ENCODE peak calls at places on chromosomes 16 and 17, in nine cellular contexts. K, O, D, V, J, M, A, E and Y are unnamed samples. For H3K4me1, the result is how much of the 10 kb centered on the place peaks cover.

GRCh38 chr16:82891918-82892317 is 265.1 kb downstream of the CDH13 start:
- DNase-seq in K (no peak), O (no peak), D (no peak), V (no peak), J (no peak), M (no peak), A (no peak), E (no peak), Y (no peak)

GRCh38 chr16:55370762-55371482 is 46.9 kb downstream of the IRX6 start:
- DNase-seq in K (peak), O (peak), D (peak), V (peak), J (peak), M (peak), A (peak), E (peak), Y (peak)

GRCh38 chr16:57166951-57167350 is 18.9 kb downstream of the PSME3IP1 start:
- DNase-seq in K (no peak), O (no peak), D (no peak), V (peak), J (peak), M (no peak), A (no peak), E (peak), Y (no peak)

GRCh38 chr17:63917646-63918045 is 993 bp downstream of the GH1 start:
- DNase-seq in K (no peak), O (no peak), D (no peak), V (no peak), J (no peak), M (no peak), A (no peak), E (no peak), Y (no peak)

GRCh38 chr17:29699283-29699682 is 76.6 kb upstream of the CORO6 start:
- DNase-seq in K (no peak), O (no peak), D (no peak), V (peak), J (no peak), M (no peak), A (no peak), E (no peak), Y (no peak)

GRCh38 chr16:61937646-61938045 is 98.6 kb downstream of the CDH8 start:
- DNase-seq in K (peak), O (no peak), D (no peak), V (no peak), J (no peak), M (no peak), A (no peak), E (no peak), Y (no peak)

GRCh38 chr17:77656054-77656453 is 302.4 kb upstream of the TNRC6C start:
- DNase-seq in K (no peak), O (no peak), D (no peak), V (no peak), J (no peak), M (peak), A (no peak), E (no peak), Y (no peak)

GRCh38 chr16:58038219-58038641 is 12.7 kb downstream of the MMP15 start:
- DNase-seq in K (no peak), O (no peak), D (no peak), V (no peak), J (no peak), M (no peak), A (peak), E (no peak), Y (no peak)

GRCh38 chr17:78817123-78817522 is 23.5 kb downstream of the USP36 start:
- DNase-seq in K (peak), O (no peak), D (no peak), V (no peak), J (no peak), M (peak), A (peak), E (no peak), Y (peak)

GRCh38 chr16:88468289-88469129 is 15.4 kb downstream of the ZFPM1 start:
- DNase-seq in K (peak), O (peak), D (peak), V (no peak), J (peak), M (no peak), A (no peak), E (no peak), Y (no peak)

GRCh38 chr17:64783556-64784352 is 121.6 kb upstream of the SMURF2 start:
- DNase-seq in K (no peak), O (no peak), D (no peak), V (no peak), J (no peak), M (no peak), A (peak), E (no peak), Y (peak)

GRCh38 chr17:20009302-20010098 is at the start of gene SPECC1:
- DNase-seq in K (peak), O (no peak), D (peak), V (peak), J (peak), M (peak), A (peak), E (peak), Y (peak)

GRCh38 chr16:57735755-57736418 is at the start of gene KATNB1:
- DNase-seq in K (no peak), O (peak), D (no peak), V (no peak), J (no peak), M (no peak), A (peak), E (no peak), Y (no peak)

GRCh38 chr16:17440131-17440530 is 30.6 kb downstream of the XYLT1 start:
- DNase-seq in K (no peak), O (no peak), D (no peak), V (no peak), J (no peak), M (no peak), A (no peak), E (no peak), Y (no peak)

GRCh38 chr16:5845046-5845445 is 747.5 kb upstream of the EEF2KMT start:
- DNase-seq in K (no peak), O (no peak), D (no peak), V (no peak), J (no peak), M (no peak), A (no peak), E (no peak), Y (no peak)

DNA sequence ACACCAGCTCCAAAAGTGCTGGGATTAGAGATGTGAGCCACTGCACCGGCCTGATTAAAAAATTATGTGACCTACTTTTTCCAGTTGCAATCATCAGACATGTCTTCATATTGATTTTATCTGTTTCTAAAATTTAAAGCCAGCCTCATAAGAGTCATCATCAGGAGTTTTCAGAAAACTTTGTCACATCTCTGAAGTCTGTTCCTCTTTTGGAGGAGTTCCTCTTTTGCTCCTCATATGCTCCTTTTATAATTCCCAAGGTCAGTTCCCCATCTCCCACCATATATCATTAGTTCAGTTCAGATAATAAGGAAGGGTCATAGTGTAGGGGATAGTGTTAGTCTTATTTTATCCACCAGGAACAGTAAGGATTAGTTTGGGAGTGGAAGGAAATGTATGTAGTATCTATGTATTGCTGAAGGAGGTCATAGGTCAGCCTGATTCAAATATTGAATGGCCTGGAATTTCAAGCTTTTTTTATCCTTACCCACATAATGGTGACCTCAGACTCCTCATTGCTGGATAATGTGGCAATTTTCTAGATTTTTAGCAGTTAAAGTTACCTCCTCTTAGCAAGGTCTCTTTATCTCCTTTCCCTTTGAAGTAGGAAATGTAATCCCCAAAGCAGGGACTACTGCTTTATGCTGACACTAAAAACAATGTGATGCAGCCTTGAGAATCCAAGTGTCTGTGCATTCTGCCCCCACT is 13.8 kb upstream of the DUSP14 start:
- DNase-seq in K (no peak), O (no peak), D (no peak), V (no peak), J (no peak), M (no peak), A (no peak), E (no peak), Y (no peak)
- H3K4me1 ChIP-seq in K (under half), O (under half), D (under half), V (under half), J (under half), M (under half), A (under half), E (under half), Y (under half)

DNA sequence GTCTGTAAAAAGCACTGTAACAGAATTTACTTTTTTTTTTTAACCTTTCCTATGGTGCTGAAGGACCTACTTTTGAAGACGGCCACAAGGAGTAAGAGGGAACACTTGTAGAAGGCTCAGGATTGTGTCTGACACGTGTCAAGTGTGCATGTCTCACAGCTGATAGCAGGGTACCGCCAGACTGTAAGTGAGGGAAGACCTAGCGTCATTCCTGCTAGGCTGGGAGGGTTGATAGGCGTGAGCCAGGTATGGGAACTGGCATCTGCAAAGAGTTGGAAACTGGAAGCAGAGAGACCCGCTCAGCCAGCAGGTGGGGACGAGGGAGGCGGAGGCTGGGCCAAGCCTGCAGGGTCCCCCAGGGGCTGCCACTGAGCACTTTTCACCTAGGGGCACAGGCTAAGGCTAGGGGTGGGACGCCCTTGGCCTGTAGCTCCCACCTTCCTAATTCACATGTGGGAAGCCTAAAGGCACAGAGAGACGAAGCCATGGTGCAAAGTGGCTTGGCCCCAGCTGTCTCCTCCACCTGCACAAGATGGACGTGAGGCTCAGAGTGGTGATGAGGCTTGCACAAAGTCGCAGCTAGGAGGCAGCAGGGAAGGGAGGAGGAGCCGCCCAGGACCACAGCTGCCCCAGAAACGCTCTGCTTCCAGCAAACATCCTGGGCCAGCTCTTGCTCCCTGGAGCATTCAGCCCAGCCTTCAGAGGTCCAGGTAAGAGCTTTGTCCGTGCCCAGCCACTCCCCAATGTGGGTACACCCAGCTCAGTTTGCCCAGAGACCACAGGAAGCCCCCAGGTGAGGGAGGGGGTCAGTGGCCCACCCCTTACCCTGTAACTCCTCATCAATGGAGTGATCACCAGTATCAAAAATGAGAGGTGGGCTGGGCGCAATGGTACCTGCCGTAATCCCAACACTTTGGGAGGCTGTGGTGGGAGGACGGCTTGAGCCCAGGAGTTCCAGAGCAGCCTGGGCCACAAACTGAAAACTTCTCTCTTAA is 18.9 kb downstream of the VASN start:
- DNase-seq in K (no peak), O (peak), D (no peak), V (no peak), J (no peak), M (no peak), A (no peak), E (no peak), Y (no peak)
- H3K4me3 ChIP-seq in K (no peak), O (no peak), D (no peak), V (no peak), J (no peak), M (no peak), A (no peak), E (no peak), Y (no peak)

GRCh38 chr17:42548993-42549755 is 3.5 kb upstream of the HSD17B1 start:
- DNase-seq in K (peak), O (no peak), D (no peak), V (no peak), J (no peak), M (no peak), A (no peak), E (no peak), Y (peak)

GRCh38 chr17:42548070-42548837 is 4.5 kb upstream of the HSD17B1 start:
- DNase-seq in K (peak), O (peak), D (no peak), V (peak), J (no peak), M (peak), A (peak), E (peak), Y (peak)

GRCh38 chr17:42544874-42545283 is 7.8 kb upstream of the HSD17B1 start:
- DNase-seq in K (no peak), O (no peak), D (no peak), V (no peak), J (no peak), M (no peak), A (no peak), E (no peak), Y (no peak)

GRCh38 chr17:42547001-42547461 is 5.7 kb upstream of the HSD17B1 start:
- DNase-seq in K (no peak), O (no peak), D (no peak), V (no peak), J (no peak), M (no peak), A (peak), E (no peak), Y (peak)

DNA sequence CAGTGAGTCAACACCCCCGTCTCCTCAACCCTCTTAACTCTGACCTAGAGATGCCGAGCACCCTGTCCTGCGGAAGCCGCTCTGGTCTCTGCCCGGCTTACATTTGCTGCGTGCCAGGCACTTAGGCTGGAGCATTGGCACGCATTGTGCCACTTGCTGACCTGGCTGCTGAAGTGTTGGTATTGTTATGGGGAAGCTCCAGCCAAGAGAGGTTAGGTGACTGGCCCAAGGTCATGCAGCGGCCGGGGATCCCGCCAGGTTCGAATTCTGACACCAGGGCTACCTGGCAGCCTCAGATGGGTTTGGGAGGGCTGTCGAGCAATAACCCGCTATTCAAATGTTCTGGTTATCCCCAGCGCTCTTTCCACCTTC is 5.0 kb upstream of the HSD17B1 start:
- DNase-seq in K (no peak), O (no peak), D (no peak), V (no peak), J (no peak), M (no peak), A (no peak), E (peak), Y (no peak)
- H3K4me1 ChIP-seq in K (under half), O (under half), D (under half), V (under half), J (under half), M (under half), A (under half), E (under half), Y (under half)

DNA sequence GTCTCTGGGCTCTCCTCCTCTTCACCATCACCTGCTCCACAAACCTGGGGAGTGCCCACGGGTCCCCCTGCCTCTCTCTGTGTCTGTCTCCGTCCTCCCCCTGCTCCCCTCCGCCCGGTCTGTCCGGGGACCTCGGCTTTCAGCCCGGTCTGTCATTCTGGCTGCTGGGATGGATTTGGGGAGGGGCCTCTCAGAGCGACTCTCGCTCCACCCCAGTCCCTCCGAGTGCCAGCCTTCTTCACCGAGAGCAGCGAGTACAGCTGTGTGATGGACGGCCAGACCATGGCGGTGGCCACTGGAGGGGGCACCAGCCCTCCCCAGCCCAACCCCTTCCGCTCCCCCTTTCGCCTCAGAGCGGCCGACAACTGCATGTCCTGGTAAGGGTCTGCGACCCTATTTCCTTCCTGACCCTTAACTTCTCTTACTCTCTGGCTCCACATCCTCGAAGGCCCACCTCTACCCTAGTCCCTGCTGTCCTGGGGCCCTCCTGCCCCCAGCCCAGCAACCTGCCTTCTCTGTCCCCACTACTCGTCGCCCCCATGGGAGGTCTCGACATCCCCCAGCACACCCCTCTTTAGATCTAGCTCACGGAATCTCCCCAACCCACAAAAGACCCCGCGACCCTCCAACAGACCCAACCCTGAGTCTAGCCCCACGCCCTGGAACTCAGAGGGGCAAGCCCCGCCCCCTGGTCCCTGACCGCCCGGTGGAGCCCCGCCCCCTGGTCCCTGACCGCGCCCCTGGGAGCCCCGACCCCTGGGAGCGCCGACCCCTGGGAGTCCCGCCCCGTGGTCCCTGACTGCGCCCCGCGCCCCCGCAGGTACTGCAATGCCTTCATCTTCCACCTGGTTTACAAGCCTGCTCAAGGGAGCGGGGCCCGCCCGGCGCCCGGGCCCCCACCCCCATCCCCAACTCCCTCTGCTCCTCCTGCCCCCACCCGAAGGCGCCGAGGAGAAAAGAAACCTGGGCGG is 5.6 kb upstream of the CXCL16 start:
- DNase-seq in K (no peak), O (no peak), D (no peak), V (no peak), J (no peak), M (no peak), A (peak), E (no peak), Y (no peak)
- H3K4me3 ChIP-seq in K (no peak), O (no peak), D (no peak), V (no peak), J (no peak), M (no peak), A (no peak), E (no peak), Y (no peak)

GRCh38 chr17:53631486-53631885 is 191.2 kb upstream of the KIF2B start:
- DNase-seq in K (no peak), O (no peak), D (no peak), V (no peak), J (no peak), M (no peak), A (no peak), E (no peak), Y (no peak)
- H3K4me1 ChIP-seq in K (under half), O (under half), D (under half), V (under half), J (under half), M (under half), A (under half), E (under half), Y (under half)

GRCh38 chr17:4998027-4998665 is 396 bp downstream of the KIF1C start:
- DNase-seq in K (no peak), O (no peak), D (peak), V (no peak), J (peak), M (peak), A (peak), E (peak), Y (peak)

GRCh38 chr17:5002121-5002788 is 4.5 kb downstream of the KIF1C start:
- DNase-seq in K (no peak), O (no peak), D (no peak), V (no peak), J (no peak), M (no peak), A (no peak), E (no peak), Y (no peak)

GRCh38 chr17:4999429-5000093 is 1.8 kb downstream of the KIF1C start:
- DNase-seq in K (no peak), O (no peak), D (no peak), V (no peak), J (no peak), M (no peak), A (no peak), E (no peak), Y (no peak)

GRCh38 chr17:4998666-4999428 is 1.1 kb downstream of the KIF1C start:
- DNase-seq in K (peak), O (peak), D (peak), V (no peak), J (no peak), M (no peak), A (peak), E (peak), Y (peak)

DNA sequence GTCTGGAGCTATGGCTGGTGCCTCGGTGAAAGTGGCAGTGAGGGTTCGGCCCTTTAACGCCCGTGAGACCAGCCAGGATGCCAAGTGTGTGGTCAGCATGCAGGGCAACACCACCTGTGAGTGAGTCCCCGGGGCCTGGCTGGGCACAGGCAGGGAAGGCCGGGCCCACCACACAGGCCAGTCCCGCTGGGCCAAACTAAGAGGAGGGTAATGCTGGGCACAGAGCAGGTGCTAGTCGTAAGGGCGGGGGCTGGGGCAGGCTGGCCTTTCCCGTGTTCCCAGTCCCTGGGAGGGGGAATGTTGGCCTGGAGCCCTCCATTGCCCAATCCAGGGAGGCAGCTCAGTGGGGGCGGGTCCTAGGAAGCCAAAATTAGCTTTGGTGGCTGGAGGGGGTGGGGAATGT is 2.5 kb downstream of the KIF1C start:
- DNase-seq in K (no peak), O (no peak), D (no peak), V (no peak), J (no peak), M (no peak), A (peak), E (peak), Y (no peak)
- H3K4me3 ChIP-seq in K (peak), O (no peak), D (no peak), V (no peak), J (peak), M (no peak), A (no peak), E (peak), Y (no peak)

GRCh38 chr17:56708220-56708567 is 114.7 kb downstream of the NOG start:
- DNase-seq in K (no peak), O (no peak), D (no peak), V (no peak), J (no peak), M (no peak), A (no peak), E (no peak), Y (no peak)
- H3K4me1 ChIP-seq in K (under half), O (under half), D (under half), V (under half), J (under half), M (under half), A (under half), E (under half), Y (under half)

GRCh38 chr17:58249270-58250133 is 11.1 kb downstream of the LPO start:
- DNase-seq in K (peak), O (peak), D (peak), V (peak), J (peak), M (peak), A (peak), E (peak), Y (peak)
- H3K4me3 ChIP-seq in K (peak), O (no peak), D (peak), V (peak), J (peak), M (peak), A (peak), E (peak), Y (no peak)

DNA sequence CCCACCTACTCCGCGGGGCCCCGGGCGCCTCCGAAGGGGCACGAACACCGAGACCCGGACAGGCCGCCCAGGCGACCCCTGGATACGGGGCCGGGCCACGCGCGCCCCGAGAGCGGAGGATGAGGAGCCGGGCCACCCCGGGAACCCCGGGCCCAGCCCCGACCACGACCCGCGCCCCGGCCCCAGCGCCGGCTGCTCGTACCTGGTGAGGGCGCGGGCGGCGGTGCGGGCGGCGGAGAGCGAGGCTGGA is 192 bp downstream of the FASN start:
- DNase-seq in K (no peak), O (no peak), D (no peak), V (no peak), J (no peak), M (no peak), A (peak), E (no peak), Y (no peak)
- H3K4me1 ChIP-seq in K (under half), O (under half), D (under half), V (under half), J (under half), M (half or more), A (under half), E (under half), Y (under half)